ENCODE peak calls at places on chromosomes 1 and 21, in eight cellular contexts. One of them, this sample, is unnamed.

GRCh38 chr21:23624281-23624680 is 1983.0 kb downstream of the MRPL39 start:
- DNase-seq in WTC11: no peak
- DNase-seq in gastrocnemius medialis: no peak
- DNase-seq in cardiac fibroblast: no peak
- DNase-seq in Calu3: no peak
- DNase-seq in MM.1S: no peak
- DNase-seq in HFF-Myc: no peak
- DNase-seq in adrenal gland: no peak
- DNase-seq in this sample: no peak

GRCh38 chr21:44763451-44764318 is 37.9 kb downstream of the UBE2G2 start:
- DNase-seq in cardiac fibroblast: no peak
- DNase-seq in Calu3: no peak
- DNase-seq in HFF-Myc: no peak
- DNase-seq in MM.1S: no peak
- DNase-seq in gastrocnemius medialis: no peak
- DNase-seq in adrenal gland: no peak
- DNase-seq in WTC11: no peak
- DNase-seq in this sample: peak; percentile 83

GRCh38 chr21:40681164-40681859 is 165.6 kb downstream of the DSCAM start:
- DNase-seq in MM.1S: no peak
- DNase-seq in adrenal gland: no peak
- DNase-seq in gastrocnemius medialis: no peak
- DNase-seq in cardiac fibroblast: no peak
- DNase-seq in Calu3: no peak
- DNase-seq in HFF-Myc: no peak
- DNase-seq in WTC11: no peak
- DNase-seq in this sample: no peak

GRCh38 chr21:36155603-36156338 is 853 bp upstream of the DOP1B start:
- DNase-seq in WTC11: peak; percentile 25
- DNase-seq in cardiac fibroblast: no peak
- DNase-seq in gastrocnemius medialis: no peak
- DNase-seq in MM.1S: no peak
- DNase-seq in Calu3: peak; percentile 54
- DNase-seq in HFF-Myc: no peak
- DNase-seq in adrenal gland: no peak
- DNase-seq in this sample: no peak

GRCh38 chr1:183912265-183912886 is 107.5 kb downstream of the RGL1 start:
- DNase-seq in WTC11: no peak
- DNase-seq in MM.1S: peak; percentile 92
- DNase-seq in gastrocnemius medialis: no peak
- DNase-seq in cardiac fibroblast: no peak
- DNase-seq in HFF-Myc: no peak
- DNase-seq in adrenal gland: no peak
- DNase-seq in Calu3: no peak
- DNase-seq in this sample: no peak

GRCh38 chr1:167984886-167985489 is 48.1 kb upstream of the MPC2 start:
- DNase-seq in adrenal gland: no peak
- DNase-seq in HFF-Myc: no peak
- DNase-seq in MM.1S: no peak
- DNase-seq in Calu3: no peak
- DNase-seq in cardiac fibroblast: peak; percentile 28
- DNase-seq in WTC11: no peak
- DNase-seq in gastrocnemius medialis: no peak
- DNase-seq in this sample: no peak

GRCh38 chr1:21779613-21780521 is 3.1 kb downstream of the USP48 start:
- DNase-seq in MM.1S: no peak
- DNase-seq in Calu3: no peak
- DNase-seq in HFF-Myc: no peak
- DNase-seq in gastrocnemius medialis: no peak
- DNase-seq in WTC11: no peak
- DNase-seq in cardiac fibroblast: peak; percentile 18
- DNase-seq in adrenal gland: peak; percentile 50
- DNase-seq in this sample: no peak

GRCh38 chr1:20988030-20988825 is 188.5 kb downstream of the EIF4G3 start:
- DNase-seq in MM.1S: no peak
- DNase-seq in HFF-Myc: peak; percentile 65
- DNase-seq in Calu3: no peak
- DNase-seq in adrenal gland: no peak
- DNase-seq in WTC11: no peak
- DNase-seq in gastrocnemius medialis: no peak
- DNase-seq in cardiac fibroblast: peak; percentile 25
- DNase-seq in this sample: no peak

GRCh38 chr1:167821969-167822685 is 91.8 kb downstream of the ADCY10 start:
- DNase-seq in HFF-Myc: no peak
- DNase-seq in WTC11: no peak
- DNase-seq in Calu3: peak; percentile 18
- DNase-seq in cardiac fibroblast: peak; percentile 48
- DNase-seq in adrenal gland: no peak
- DNase-seq in gastrocnemius medialis: no peak
- DNase-seq in MM.1S: no peak
- DNase-seq in this sample: no peak

DNA sequence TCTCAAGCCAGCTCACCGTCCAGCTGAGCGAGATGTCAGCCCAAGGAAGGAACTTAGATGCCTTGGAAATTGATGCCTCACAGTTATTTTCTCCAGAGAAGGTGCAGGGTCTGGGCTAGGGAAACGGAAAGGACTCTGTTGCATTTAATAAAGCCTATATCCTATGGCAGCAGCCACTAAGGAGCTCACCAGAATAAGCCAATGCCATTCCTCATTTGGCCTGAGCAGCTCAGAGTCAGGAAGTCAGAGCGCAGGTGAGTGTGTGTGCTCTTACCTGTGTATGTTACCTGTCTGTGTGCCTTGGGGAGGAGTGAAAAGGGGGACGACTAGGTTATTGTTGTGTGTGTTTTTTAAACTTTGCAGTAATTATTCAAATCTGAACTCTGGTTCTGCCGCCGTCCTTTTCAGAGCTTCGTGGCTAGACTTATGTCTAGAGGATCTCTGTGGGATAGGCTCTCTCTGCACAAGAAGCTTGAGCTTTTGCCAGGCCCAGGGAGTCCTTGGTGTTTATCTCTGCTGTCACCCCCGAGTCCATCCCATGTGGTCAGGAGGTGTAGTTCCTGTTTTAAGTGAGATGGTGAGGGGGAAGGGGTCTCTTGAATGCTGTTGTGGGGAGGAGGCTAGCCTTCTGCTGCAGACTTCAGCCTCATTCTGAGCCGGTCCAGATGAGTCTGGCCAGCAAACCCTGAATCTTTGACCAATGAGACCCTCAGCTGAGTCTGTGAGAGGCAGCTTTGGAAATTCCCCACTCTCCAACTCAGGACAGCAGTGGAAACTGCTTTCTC is 2.4 kb downstream of the TMCC2 start:
- DNase-seq in gastrocnemius medialis: no peak
- DNase-seq in HFF-Myc: no peak
- DNase-seq in MM.1S: peak; percentile 59
- DNase-seq in adrenal gland: no peak
- DNase-seq in cardiac fibroblast: no peak
- DNase-seq in WTC11: no peak
- DNase-seq in Calu3: no peak
- DNase-seq in this sample: no peak
- TF ChIP-seq CTCF in gastrocnemius medialis: no peak
- TF ChIP-seq CTCF in HFF-Myc: no peak
- TF ChIP-seq CTCF in MM.1S: no peak
- TF ChIP-seq CTCF in adrenal gland: no peak
- TF ChIP-seq CTCF in cardiac fibroblast: no peak
- TF ChIP-seq CTCF in WTC11: no peak
- TF ChIP-seq CTCF in Calu3: no peak
- TF ChIP-seq CTCF in this sample: no peak

DNA sequence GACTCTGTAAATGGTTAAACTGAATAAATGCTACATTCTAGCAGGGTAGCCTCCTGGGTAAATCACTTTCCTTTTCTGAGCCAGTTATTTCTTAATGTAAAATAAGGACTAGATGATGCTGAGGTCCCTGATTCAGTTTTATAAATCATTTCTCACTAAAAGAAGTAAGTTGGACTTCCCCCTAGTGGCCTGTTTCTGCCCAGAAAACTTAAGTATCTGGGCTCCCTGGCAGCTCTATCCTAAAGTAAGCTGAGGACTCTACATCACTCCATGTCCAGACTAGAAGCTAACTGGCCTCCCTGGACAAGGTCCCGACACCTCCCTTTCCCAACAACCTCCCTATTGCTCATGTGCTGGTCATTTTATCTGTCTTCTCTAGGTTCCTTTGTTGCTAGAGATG is 3.0 kb downstream of the GPN2 start:
- DNase-seq in WTC11: no peak
- DNase-seq in adrenal gland: peak; percentile 45
- DNase-seq in gastrocnemius medialis: no peak
- DNase-seq in Calu3: peak; percentile 16
- DNase-seq in MM.1S: peak; percentile 52
- DNase-seq in cardiac fibroblast: peak; percentile 62
- DNase-seq in HFF-Myc: no peak
- DNase-seq in this sample: no peak
- TF ChIP-seq CTCF in WTC11: no peak
- TF ChIP-seq CTCF in adrenal gland: peak; percentile 31
- TF ChIP-seq CTCF in gastrocnemius medialis: no peak
- TF ChIP-seq CTCF in Calu3: no peak
- TF ChIP-seq CTCF in MM.1S: peak; percentile 52
- TF ChIP-seq CTCF in cardiac fibroblast: peak; percentile 52
- TF ChIP-seq CTCF in HFF-Myc: peak; percentile 60
- TF ChIP-seq CTCF in this sample: peak; percentile 78

GRCh38 chr1:67685067-67685557 is at the start of gene GADD45A:
- DNase-seq in MM.1S: peak; percentile 99
- DNase-seq in HFF-Myc: peak; percentile 99
- DNase-seq in WTC11: peak; percentile 98
- DNase-seq in Calu3: peak; percentile 98
- DNase-seq in gastrocnemius medialis: peak; percentile 99
- DNase-seq in adrenal gland: peak; percentile 99
- DNase-seq in cardiac fibroblast: peak; percentile 99
- DNase-seq in this sample: peak; percentile 100
- TF ChIP-seq CTCF in MM.1S: no peak
- TF ChIP-seq CTCF in HFF-Myc: no peak
- TF ChIP-seq CTCF in WTC11: no peak
- TF ChIP-seq CTCF in Calu3: no peak
- TF ChIP-seq CTCF in gastrocnemius medialis: no peak
- TF ChIP-seq CTCF in adrenal gland: no peak
- TF ChIP-seq CTCF in cardiac fibroblast: no peak
- TF ChIP-seq CTCF in this sample: no peak

GRCh38 chr21:45970674-45971486 is 10.7 kb upstream of the COL6A1 start:
- DNase-seq in cardiac fibroblast: peak; percentile 53
- DNase-seq in gastrocnemius medialis: no peak
- DNase-seq in WTC11: peak; percentile 81
- DNase-seq in Calu3: peak; percentile 68
- DNase-seq in MM.1S: peak; percentile 33
- DNase-seq in HFF-Myc: no peak
- DNase-seq in adrenal gland: peak; percentile 51
- DNase-seq in this sample: no peak
- TF ChIP-seq CTCF in cardiac fibroblast: peak; percentile 93
- TF ChIP-seq CTCF in gastrocnemius medialis: peak; percentile 76
- TF ChIP-seq CTCF in WTC11: peak; percentile 74
- TF ChIP-seq CTCF in Calu3: peak; percentile 75
- TF ChIP-seq CTCF in MM.1S: peak; percentile 95
- TF ChIP-seq CTCF in HFF-Myc: peak; percentile 93
- TF ChIP-seq CTCF in adrenal gland: peak; percentile 75
- TF ChIP-seq CTCF in this sample: peak; percentile 99

DNA sequence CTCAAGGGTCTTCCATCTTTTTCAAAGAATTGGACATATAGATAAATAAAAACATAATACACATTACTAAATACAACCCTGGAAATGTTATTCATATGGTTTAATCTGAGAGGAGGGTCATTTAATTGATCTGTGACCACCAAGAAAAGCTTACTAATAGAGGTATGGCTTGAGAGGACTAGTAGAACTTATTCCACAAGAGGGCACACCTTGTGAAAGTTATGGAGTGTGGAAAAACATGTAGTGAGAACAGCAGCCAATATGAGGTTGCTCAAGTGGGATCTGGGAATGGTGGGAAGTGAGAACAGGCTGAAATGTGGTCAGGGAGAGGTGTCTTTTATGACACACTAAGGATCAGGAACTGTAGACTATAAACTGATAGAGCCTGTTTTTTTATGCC is 973.5 kb upstream of the B3GALT2 start:
- DNase-seq in gastrocnemius medialis: no peak
- DNase-seq in Calu3: no peak
- DNase-seq in MM.1S: no peak
- DNase-seq in WTC11: no peak
- DNase-seq in adrenal gland: no peak
- DNase-seq in cardiac fibroblast: no peak
- DNase-seq in HFF-Myc: no peak
- DNase-seq in this sample: no peak
- TF ChIP-seq CTCF in gastrocnemius medialis: no peak
- TF ChIP-seq CTCF in Calu3: no peak
- TF ChIP-seq CTCF in MM.1S: peak; percentile 17
- TF ChIP-seq CTCF in WTC11: no peak
- TF ChIP-seq CTCF in adrenal gland: no peak
- TF ChIP-seq CTCF in cardiac fibroblast: no peak
- TF ChIP-seq CTCF in HFF-Myc: no peak
- TF ChIP-seq CTCF in this sample: peak; percentile 63

GRCh38 chr1:46183119-46183842 is 7.0 kb upstream of the P3R3URF start:
- DNase-seq in MM.1S: no peak
- DNase-seq in HFF-Myc: peak; percentile 93
- DNase-seq in Calu3: peak; percentile 87
- DNase-seq in cardiac fibroblast: peak; percentile 97
- DNase-seq in gastrocnemius medialis: peak; percentile 91
- DNase-seq in adrenal gland: peak; percentile 97
- DNase-seq in WTC11: no peak
- DNase-seq in this sample: no peak
- TF ChIP-seq CTCF in MM.1S: no peak
- TF ChIP-seq CTCF in HFF-Myc: no peak
- TF ChIP-seq CTCF in Calu3: no peak
- TF ChIP-seq CTCF in cardiac fibroblast: no peak
- TF ChIP-seq CTCF in gastrocnemius medialis: no peak
- TF ChIP-seq CTCF in adrenal gland: no peak
- TF ChIP-seq CTCF in WTC11: no peak
- TF ChIP-seq CTCF in this sample: no peak

GRCh38 chr21:42833439-42833815 is 45.9 kb downstream of the WDR4 start:
- DNase-seq in HFF-Myc: peak; percentile 16
- DNase-seq in Calu3: peak; percentile 36
- DNase-seq in MM.1S: peak; percentile 38
- DNase-seq in adrenal gland: no peak
- DNase-seq in WTC11: peak; percentile 25
- DNase-seq in cardiac fibroblast: no peak
- DNase-seq in gastrocnemius medialis: no peak
- DNase-seq in this sample: no peak
- TF ChIP-seq CTCF in HFF-Myc: peak; percentile 18
- TF ChIP-seq CTCF in Calu3: no peak
- TF ChIP-seq CTCF in MM.1S: peak; percentile 28
- TF ChIP-seq CTCF in adrenal gland: no peak
- TF ChIP-seq CTCF in WTC11: no peak
- TF ChIP-seq CTCF in cardiac fibroblast: no peak
- TF ChIP-seq CTCF in gastrocnemius medialis: no peak
- TF ChIP-seq CTCF in this sample: peak; percentile 65

DNA sequence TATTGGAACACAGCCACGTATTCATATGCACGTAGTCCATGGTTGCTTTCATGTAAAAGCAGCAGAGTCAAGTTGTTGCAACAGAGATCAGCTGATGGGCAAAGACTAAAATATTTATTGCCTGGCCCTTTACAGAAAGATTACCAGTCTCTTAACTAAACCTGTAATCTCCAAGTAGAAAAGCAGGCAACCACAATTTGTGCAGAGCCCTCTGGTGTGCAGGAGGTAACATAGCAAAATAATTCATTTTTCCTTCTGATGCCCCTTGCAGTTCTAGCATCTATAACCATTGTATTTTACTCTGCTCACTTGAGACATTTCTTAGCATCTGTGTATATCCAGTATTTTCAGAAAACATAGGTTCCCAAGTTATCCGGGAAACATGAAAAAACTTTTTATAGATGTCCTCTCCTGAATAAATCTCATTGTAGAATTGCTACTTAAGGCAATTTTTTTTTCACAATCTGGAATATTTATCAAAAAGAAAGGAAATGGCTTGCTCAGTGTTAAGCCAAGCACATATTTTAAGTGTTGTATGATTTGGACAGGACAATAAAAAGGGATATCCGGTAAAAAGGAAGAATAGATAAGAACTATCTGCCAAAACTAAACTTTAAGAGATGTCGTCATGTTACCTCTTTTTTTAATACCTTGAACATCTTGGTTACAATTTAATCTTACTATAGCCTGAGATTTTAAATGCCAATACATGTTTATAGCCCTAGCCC is 430.7 kb downstream of the PLPP3 start:
- DNase-seq in adrenal gland: no peak
- DNase-seq in Calu3: no peak
- DNase-seq in gastrocnemius medialis: no peak
- DNase-seq in cardiac fibroblast: no peak
- DNase-seq in MM.1S: no peak
- DNase-seq in HFF-Myc: no peak
- DNase-seq in WTC11: no peak
- DNase-seq in this sample: no peak
- TF ChIP-seq CTCF in adrenal gland: no peak
- TF ChIP-seq CTCF in Calu3: no peak
- TF ChIP-seq CTCF in gastrocnemius medialis: no peak
- TF ChIP-seq CTCF in cardiac fibroblast: no peak
- TF ChIP-seq CTCF in MM.1S: peak; percentile 5
- TF ChIP-seq CTCF in HFF-Myc: no peak
- TF ChIP-seq CTCF in WTC11: no peak
- TF ChIP-seq CTCF in this sample: peak; percentile 57